ENCODE peak calls at places on chromosomes 11 and 22, in four cellular contexts. X is uterus, S is spleen, G is right lobe of liver. M is an unnamed sample.

GRCh38 chr11:108596701-108597100 is 3.1 kb upstream of the EXPH5 start:
- DNase-seq in X (no peak), S (no peak), G (no peak), M (no peak)

GRCh38 chr11:45285931-45286632 is at the start of gene SYT13:
- DNase-seq in X (no peak), S (no peak), G (no peak), M (peak; percentile 78)

GRCh38 chr11:19344661-19345518 is 104.1 kb upstream of the E2F8 start:
- DNase-seq in X (no peak), S (peak; percentile 76), G (peak; percentile 62), M (peak; percentile 86)

GRCh38 chr11:78789365-78789764 is 214.7 kb upstream of the NARS2 start:
- DNase-seq in X (no peak), S (no peak), G (no peak), M (no peak)

GRCh38 chr11:55501014-55501413 is 53.3 kb upstream of the OR4C15 start:
- DNase-seq in X (no peak), S (no peak), G (no peak), M (no peak)

GRCh38 chr11:2468363-2469240 is 23.8 kb downstream of the KCNQ1 start:
- DNase-seq in X (no peak), S (no peak), G (no peak), M (no peak)

GRCh38 chr11:37689951-37690350 is 1091.9 kb upstream of the RAG2 start:
- DNase-seq in X (no peak), S (no peak), G (no peak), M (no peak)

GRCh38 chr11:59706518-59707285 is 6.9 kb downstream of the OR10V1 start:
- DNase-seq in X (no peak), S (no peak), G (no peak), M (no peak)

GRCh38 chr11:19218216-19218615 is 16.4 kb upstream of the CSRP3 start:
- DNase-seq in X (no peak), S (no peak), G (no peak), M (peak; percentile 9)

GRCh38 chr11:77299528-77299993 is 1.9 kb downstream of the GDPD4 start:
- DNase-seq in X (no peak), S (no peak), G (no peak), M (no peak)

GRCh38 chr11:9755561-9755960 is 91.7 kb downstream of the SWAP70 start:
- DNase-seq in X (no peak), S (no peak), G (no peak), M (no peak)

GRCh38 chr11:128892866-128893565 is 1.9 kb downstream of the KCNJ5 start:
- DNase-seq in X (no peak), S (no peak), G (no peak), M (no peak)

GRCh38 chr11:77517753-77518152 is 43.9 kb upstream of the PAK1 start:
- DNase-seq in X (no peak), S (no peak), G (no peak), M (no peak)

GRCh38 chr11:116851631-116852030 is 14.2 kb upstream of the APOA1 start:
- DNase-seq in X (no peak), S (peak; percentile 79), G (no peak), M (no peak)

GRCh38 chr11:112655386-112655785 is 305.8 kb upstream of the NCAM1 start:
- DNase-seq in X (peak; percentile 87), S (no peak), G (no peak), M (peak; percentile 68)

GRCh38 chr11:18706330-18707243 is 8.0 kb downstream of the TMEM86A start:
- DNase-seq in X (peak; percentile 74), S (peak; percentile 90), G (peak; percentile 61), M (peak; percentile 81)

GRCh38 chr11:34994859-34995258 is 78.4 kb downstream of the PDHX start:
- DNase-seq in X (no peak), S (no peak), G (no peak), M (no peak)
- TF ChIP-seq POLR2A in X (no peak), S (no peak), G (no peak), M (no peak)

GRCh38 chr11:1422481-1422880 is 32.7 kb downstream of the BRSK2 start:
- DNase-seq in X (no peak), S (no peak), G (no peak), M (no peak)

GRCh38 chr11:1425439-1425838 is 35.7 kb downstream of the BRSK2 start:
- DNase-seq in X (no peak), S (no peak), G (no peak), M (no peak)

GRCh38 chr11:1421291-1421690 is 31.6 kb downstream of the BRSK2 start:
- DNase-seq in X (no peak), S (no peak), G (no peak), M (no peak)

GRCh38 chr11:1425006-1425405 is 35.3 kb downstream of the BRSK2 start:
- DNase-seq in X (no peak), S (no peak), G (no peak), M (no peak)

DNA sequence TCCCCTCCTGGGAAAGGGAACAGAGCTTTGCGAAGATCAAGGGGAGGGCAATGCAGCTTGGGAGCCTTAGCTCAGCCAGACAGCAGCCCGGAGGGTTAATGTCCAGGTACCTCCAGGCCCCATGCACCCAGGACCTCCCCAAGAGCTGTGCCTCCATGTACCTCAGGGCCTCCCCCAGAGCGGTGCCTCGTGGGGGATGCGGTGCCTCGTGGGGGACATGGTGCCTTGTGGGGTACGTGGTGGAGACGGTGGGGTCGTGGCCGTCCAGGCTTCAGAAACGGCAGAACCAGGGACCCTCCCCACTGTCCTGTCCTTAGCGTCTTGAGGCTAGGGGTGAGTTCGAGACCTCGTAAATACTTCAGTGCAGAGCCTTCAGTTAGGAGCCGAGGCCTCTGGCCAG is 33.2 kb downstream of the BRSK2 start:
- DNase-seq in X (no peak), S (no peak), G (no peak), M (no peak)
- TF ChIP-seq POLR2A in X (no peak), S (no peak), G (no peak), M (no peak)

GRCh38 chr22:41243361-41243760 is 2.6 kb upstream of the CHADL start:
- DNase-seq in X (no peak), S (no peak), G (no peak), M (no peak)
- TF ChIP-seq POLR2A in X (no peak), S (no peak), G (no peak), M (no peak)

GRCh38 chr22:20857247-20857643 is 1.4 kb downstream of the PI4KA start:
- DNase-seq in X (no peak), S (no peak), G (no peak), M (no peak)

GRCh38 chr22:20859615-20860014 is 808 bp downstream of the SNAP29 start:
- DNase-seq in X (no peak), S (no peak), G (no peak), M (no peak)

GRCh38 chr22:20862540-20862939 is 3.7 kb downstream of the SNAP29 start:
- DNase-seq in X (no peak), S (no peak), G (no peak), M (no peak)

GRCh38 chr22:20857838-20858614 is 585 bp downstream of the PI4KA start:
- DNase-seq in X (peak; percentile 91), S (peak; percentile 96), G (peak; percentile 90), M (peak; percentile 68)

DNA sequence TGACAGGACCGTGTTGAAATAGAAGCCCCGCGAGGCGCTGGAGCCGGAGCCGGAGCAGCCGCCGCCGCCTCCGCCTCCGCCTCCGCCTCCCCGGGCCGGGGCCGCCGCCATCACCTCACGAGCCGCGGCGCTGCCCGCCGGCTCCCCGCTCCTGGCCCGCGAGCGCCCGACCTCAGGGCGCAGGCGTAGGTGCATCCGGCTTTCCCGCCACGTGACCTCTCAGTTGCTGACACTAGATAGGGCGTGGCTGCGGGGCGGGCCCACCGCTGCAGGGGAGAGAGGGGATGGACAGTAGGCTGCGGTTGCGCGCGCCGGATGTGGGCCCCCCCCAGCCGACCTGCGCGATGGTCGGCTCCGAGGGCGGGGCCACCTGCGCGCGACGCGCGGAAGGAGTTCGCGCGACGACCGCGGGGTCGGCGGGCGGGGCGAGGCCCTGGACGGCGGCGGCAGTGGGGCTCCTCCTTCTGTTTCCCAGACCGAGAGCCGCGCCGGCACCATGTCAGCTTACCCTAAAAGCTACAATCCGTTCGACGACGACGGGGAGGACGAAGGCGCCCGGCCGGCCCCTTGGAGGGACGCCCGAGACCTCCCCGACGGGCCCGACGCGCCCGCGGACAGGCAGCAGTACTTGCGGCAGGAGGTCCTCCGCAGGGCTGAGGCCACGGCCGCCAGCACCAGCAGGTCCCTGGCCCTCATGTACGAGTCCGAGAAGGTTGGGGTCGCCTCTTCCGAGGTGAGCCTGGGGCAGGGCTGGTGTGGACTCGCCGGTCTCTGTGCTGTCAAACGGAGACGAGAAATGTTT is at the start of the genes PI4KA and SNAP29:
- DNase-seq in X (peak; percentile 98), S (peak; percentile 100), G (peak; percentile 100), M (peak; percentile 100)
- TF ChIP-seq POLR2A in X (peak; percentile 95), S (peak; percentile 74), G (peak; percentile 95), M (peak; percentile 92)

DNA sequence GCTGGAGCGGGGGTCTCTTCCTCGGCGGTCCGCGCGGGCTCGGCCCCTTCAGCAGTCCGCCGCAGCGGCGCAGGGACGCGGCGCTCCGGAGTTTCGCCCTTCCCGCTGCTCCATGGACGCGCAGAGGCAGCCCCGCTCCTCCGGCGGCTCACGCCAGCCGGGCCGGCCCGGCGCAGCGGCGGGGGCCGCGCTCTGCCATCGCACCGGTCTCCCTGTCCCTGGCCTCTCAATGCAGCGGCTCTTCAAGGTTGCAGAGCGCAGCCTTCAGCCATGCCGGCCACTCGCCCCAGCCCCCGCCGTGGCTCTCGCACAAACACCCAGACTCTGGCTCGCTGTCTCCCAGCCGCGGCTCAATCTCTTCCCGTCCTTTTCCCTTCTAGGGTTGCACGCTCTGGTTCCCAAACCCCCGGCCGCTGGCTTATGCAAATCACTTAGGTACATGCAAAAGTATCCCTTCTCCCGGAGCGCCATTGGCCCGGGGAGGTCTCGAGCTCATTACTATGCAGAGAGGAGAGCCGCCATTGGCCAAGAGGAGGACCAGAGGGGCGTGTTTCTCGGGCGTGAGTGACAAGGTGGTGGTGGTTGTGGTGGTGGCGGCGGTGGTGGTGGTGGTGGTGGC is at the start of gene LGR4:
- DNase-seq in X (peak; percentile 85), S (peak; percentile 92), G (peak; percentile 98), M (peak; percentile 98)
- TF ChIP-seq POLR2A in X (peak; percentile 61), S (peak; percentile 87), G (peak; percentile 95), M (no peak)

DNA sequence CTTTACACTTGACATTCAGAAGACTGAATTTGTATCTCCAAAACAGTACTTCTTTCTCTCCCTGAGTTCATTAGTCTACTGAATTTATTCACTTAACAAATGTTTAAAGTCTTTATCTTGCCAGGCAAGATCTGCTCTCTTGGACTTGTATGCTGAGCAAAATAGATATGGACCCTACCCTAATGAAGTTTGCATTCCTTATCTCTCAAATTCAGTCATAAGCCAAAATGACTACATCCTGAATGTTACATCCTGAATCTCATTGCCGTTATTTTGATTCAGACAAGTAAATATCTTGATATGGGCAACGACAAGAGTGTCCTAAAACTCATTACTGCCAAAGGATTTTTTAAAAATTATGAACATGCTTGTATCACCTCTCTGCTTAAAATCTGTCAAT is 29.7 kb downstream of the FAR1 start:
- DNase-seq in X (no peak), S (no peak), G (no peak), M (no peak)
- TF ChIP-seq POLR2A in X (no peak), S (no peak), G (no peak), M (no peak)

GRCh38 chr22:39520874-39521857 is 804 bp downstream of the ATF4 start:
- DNase-seq in X (peak; percentile 85), S (peak; percentile 96), G (peak; percentile 84), M (peak; percentile 81)
- TF ChIP-seq POLR2A in X (no peak), S (no peak), G (no peak), M (no peak)

GRCh38 chr11:313787-314547 is at the start of gene IFITM1:
- DNase-seq in X (no peak), S (peak; percentile 90), G (peak; percentile 81), M (no peak)
- TF ChIP-seq POLR2A in X (peak; percentile 86), S (peak; percentile 91), G (peak; percentile 93), M (peak; percentile 53)